ENCODE peak calls at places on chromosomes 12 and 14, in four cellular contexts. Z is globus pallidus, S is left ventricle myocardium superior, O is DMS53. B is an unnamed sample.

GRCh38 chr14:69573841-69574265 is 818 bp downstream of the CCDC177 start:
- DNase-seq in Z (no peak), S (no peak), O (peak; percentile 70), B (no peak)

GRCh38 chr12:89825591-89826449 is 117.2 kb upstream of the ATP2B1 start:
- DNase-seq in Z (no peak), S (no peak), O (peak; percentile 69), B (no peak)

GRCh38 chr14:61188936-61189808 is 92.0 kb downstream of the TMEM30B start:
- DNase-seq in Z (no peak), S (peak; percentile 71), O (peak; percentile 73), B (no peak)

GRCh38 chr12:21745258-21745657 is 29.2 kb downstream of the KCNJ8 start:
- DNase-seq in Z (no peak), S (no peak), O (no peak), B (no peak)

GRCh38 chr14:22887260-22887989 is 4.4 kb downstream of the REM2 start:
- DNase-seq in Z (no peak), S (no peak), O (peak; percentile 91), B (no peak)

GRCh38 chr14:69865701-69866365 is 13.4 kb upstream of the SMOC1 start:
- DNase-seq in Z (no peak), S (no peak), O (no peak), B (no peak)

GRCh38 chr12:65276923-65277322 is 1.6 kb upstream of the MSRB3 start:
- DNase-seq in Z (no peak), S (no peak), O (no peak), B (no peak)

GRCh38 chr12:68557011-68557715 is 53.5 kb upstream of the RAP1B start:
- DNase-seq in Z (no peak), S (no peak), O (no peak), B (no peak)

B was measured in type B pancreatic cell.